ENCODE peak calls at places on chromosomes 7 and 10, in ten cellular contexts. R is activated CD8-positive, alpha-beta memory T cell treated with anti-CD3 and anti-CD28 coated beads for 48 hours; W is bronchial epithelial cell; F is mesendoderm; D is anterior cingulate cortex; X is AG20443; Y is COR-L47; J is stimulated activated CD4-positive, alpha-beta T cell treated with anti-CD3 and anti-CD28 coated beads, TNF-alpha, amount 100 ng/mL, for 1 hour; I is ovary; T is MV-4-11. B is an unnamed sample.

GRCh38 chr7:142581341-142581740 is 167.9 kb upstream of the PRSS1 start:
- DNase-seq in R (no peak), W (peak), F (peak), D (no peak), X (peak), Y (no peak), J (no peak), I (no peak), T (peak), B (peak)

GRCh38 chr7:100162874-100163533 is 4.5 kb upstream of the TRAPPC14 start:
- DNase-seq in R (no peak), W (peak), F (peak), D (no peak), X (no peak), Y (no peak), J (no peak), I (no peak), T (no peak), B (no peak)

GRCh38 chr10:29183304-29183918 is 105.5 kb upstream of the LYZL1 start:
- DNase-seq in R (no peak), W (no peak), F (peak), D (no peak), X (no peak), Y (no peak), J (no peak), I (no peak), T (no peak), B (no peak)

GRCh38 chr7:127979113-127979727 is 52.0 kb downstream of the LRRC4 start:
- DNase-seq in R (no peak), W (no peak), F (no peak), D (no peak), X (no peak), Y (no peak), J (no peak), I (no peak), T (no peak), B (no peak)

GRCh38 chr10:33841678-33842077 is 507.2 kb upstream of the NRP1 start:
- DNase-seq in R (no peak), W (no peak), F (no peak), D (no peak), X (no peak), Y (no peak), J (no peak), I (no peak), T (no peak), B (no peak)

GRCh38 chr7:32436529-32436928 is 53.7 kb downstream of the LSM5 start:
- DNase-seq in R (no peak), W (no peak), F (no peak), D (no peak), X (no peak), Y (no peak), J (no peak), I (no peak), T (no peak), B (no peak)

GRCh38 chr10:102418612-102419560 is at the start of gene PSD:
- DNase-seq in R (no peak), W (no peak), F (peak), D (no peak), X (no peak), Y (peak), J (no peak), I (peak), T (no peak), B (no peak)

GRCh38 chr7:103727982-103728610 is 261.4 kb downstream of the RELN start:
- DNase-seq in R (no peak), W (no peak), F (no peak), D (no peak), X (no peak), Y (no peak), J (no peak), I (no peak), T (no peak), B (no peak)

GRCh38 chr10:34768261-34768971 is 46.7 kb downstream of the PARD3 start:
- DNase-seq in R (no peak), W (peak), F (peak), D (no peak), X (peak), Y (peak), J (no peak), I (no peak), T (no peak), B (no peak)

GRCh38 chr7:140230517-140230861 is 53.7 kb upstream of the KDM7A start:
- DNase-seq in R (peak), W (no peak), F (no peak), D (no peak), X (peak), Y (no peak), J (peak), I (no peak), T (no peak), B (no peak)